ENCODE peak calls at places on chromosomes 12 and 14, in six cellular contexts. P is PC-3, O is left ventricle myocardium inferior, X is hepatocyte, R is heart right ventricle, D is suprapubic skin. E is an unnamed sample. For H3K4me1, the result is how much of the 10 kb centered on the place peaks cover.

GRCh38 chr14:67280506-67280905 is 39.3 kb downstream of the PALS1 start:
- DNase-seq in P (no peak), O (no peak), X (no peak), R (no peak), D (no peak), E (no peak)

GRCh38 chr12:25384038-25384953 is 133.6 kb upstream of the KRAS start:
- DNase-seq in P (no peak), O (no peak), X (peak), R (no peak), D (no peak), E (no peak)

GRCh38 chr12:19847294-19848059 is 408.2 kb downstream of the AEBP2 start:
- DNase-seq in P (no peak), O (peak), X (no peak), R (peak), D (no peak), E (no peak)

GRCh38 chr12:87756111-87756510 is 273.1 kb downstream of the C12orf50 start:
- DNase-seq in P (peak), O (no peak), X (peak), R (no peak), D (no peak), E (peak)

GRCh38 chr12:52788111-52788875 is 7.6 kb downstream of the KRT3 start:
- DNase-seq in P (no peak), O (no peak), X (no peak), R (no peak), D (no peak), E (no peak)

GRCh38 chr12:24997970-24998582 is 49.2 kb upstream of the BCAT1 start:
- DNase-seq in P (no peak), O (no peak), X (no peak), R (no peak), D (no peak), E (no peak)

GRCh38 chr12:114339626-114340025 is 66.3 kb downstream of the TBX5 start:
- DNase-seq in P (peak), O (no peak), X (no peak), R (no peak), D (no peak), E (no peak)

GRCh38 chr12:54935235-54935951 is 49.2 kb downstream of the TESPA1 start:
- DNase-seq in P (peak), O (no peak), X (peak), R (no peak), D (no peak), E (no peak)

GRCh38 chr14:92680781-92681650 is 67.4 kb downstream of the LGMN start:
- DNase-seq in P (peak), O (peak), X (peak), R (peak), D (no peak), E (peak)

GRCh38 chr12:120697344-120697743 is 10.4 kb downstream of the MLEC start:
- DNase-seq in P (no peak), O (no peak), X (no peak), R (no peak), D (no peak), E (no peak)

GRCh38 chr12:128807161-128807724 is 16.5 kb downstream of the SLC15A4 start:
- DNase-seq in P (no peak), O (no peak), X (no peak), R (no peak), D (peak), E (no peak)

GRCh38 chr14:95303107-95303506 is 16.6 kb downstream of the CLMN start:
- DNase-seq in P (no peak), O (no peak), X (no peak), R (no peak), D (no peak), E (no peak)

GRCh38 chr12:18919826-18920511 is 182.1 kb downstream of the CAPZA3 start:
- DNase-seq in P (no peak), O (no peak), X (peak), R (no peak), D (no peak), E (no peak)

GRCh38 chr14:81153187-81153586 is 67.6 kb downstream of the GTF2A1 start:
- DNase-seq in P (no peak), O (no peak), X (no peak), R (no peak), D (no peak), E (no peak)

GRCh38 chr14:65168840-65169239 is 66.5 kb upstream of the MAX start:
- DNase-seq in P (peak), O (no peak), X (no peak), R (no peak), D (no peak), E (peak)

GRCh38 chr14:91332448-91333059 is 85.1 kb downstream of the CCDC88C start:
- DNase-seq in P (no peak), O (no peak), X (peak), R (no peak), D (no peak), E (no peak)

GRCh38 chr12:112122823-112123690 is 2.3 kb upstream of the TRAFD1 start:
- DNase-seq in P (no peak), O (no peak), X (peak), R (no peak), D (no peak), E (peak)

GRCh38 chr12:103801709-103802585 is 39.1 kb downstream of the NT5DC3 start:
- DNase-seq in P (peak), O (no peak), X (no peak), R (no peak), D (no peak), E (peak)

GRCh38 chr12:1634590-1635191 is 5.7 kb downstream of the WNT5B start:
- DNase-seq in P (peak), O (peak), X (peak), R (peak), D (peak), E (peak)

GRCh38 chr12:57899010-57899662 is 42.2 kb upstream of the ATP23 start:
- DNase-seq in P (peak), O (peak), X (no peak), R (peak), D (no peak), E (no peak)

GRCh38 chr14:56474419-56475022 is 105.1 kb upstream of the TMEM260 start:
- DNase-seq in P (peak), O (no peak), X (peak), R (no peak), D (no peak), E (peak)

GRCh38 chr14:21668377-21668776 is 5.2 kb downstream of the OR4E1 start:
- DNase-seq in P (peak), O (no peak), X (peak), R (no peak), D (no peak), E (no peak)

GRCh38 chr12:66132408-66132807 is 1.9 kb upstream of the LLPH start:
- DNase-seq in P (peak), O (no peak), X (peak), R (no peak), D (no peak), E (peak)

GRCh38 chr14:65847065-65847847 is 434.7 kb downstream of the FUT8 start:
- DNase-seq in P (no peak), O (no peak), X (no peak), R (no peak), D (no peak), E (no peak)

GRCh38 chr14:57865450-57866198 is at the start of gene SLC35F4:
- DNase-seq in P (no peak), O (no peak), X (peak), R (no peak), D (no peak), E (peak)

GRCh38 chr14:53391156-53391555 is 238.0 kb upstream of the DDHD1 start:
- DNase-seq in P (peak), O (no peak), X (no peak), R (no peak), D (no peak), E (peak)

GRCh38 chr12:104414581-104415305 is 42.0 kb upstream of the CHST11 start:
- DNase-seq in P (no peak), O (no peak), X (no peak), R (no peak), D (no peak), E (no peak)

GRCh38 chr12:59084758-59085383 is 164.6 kb upstream of the LRIG3 start:
- DNase-seq in P (no peak), O (no peak), X (peak), R (no peak), D (peak), E (peak)

GRCh38 chr14:72737560-72737943 is 156.3 kb downstream of the DPF3 start:
- DNase-seq in P (no peak), O (no peak), X (no peak), R (no peak), D (no peak), E (no peak)

GRCh38 chr12:54565658-54566552 is 16.5 kb downstream of the PDE1B start:
- DNase-seq in P (no peak), O (no peak), X (no peak), R (no peak), D (no peak), E (no peak)

GRCh38 chr14:102503576-102504224 is 5.9 kb downstream of the ANKRD9 start:
- DNase-seq in P (peak), O (no peak), X (peak), R (peak), D (no peak), E (no peak)

GRCh38 chr14:77498984-77499527 is 440 bp upstream of the ISM2 start:
- DNase-seq in P (no peak), O (no peak), X (no peak), R (no peak), D (no peak), E (no peak)

GRCh38 chr12:70240677-70241076 is 2.6 kb upstream of the CNOT2 start:
- DNase-seq in P (no peak), O (no peak), X (no peak), R (no peak), D (no peak), E (no peak)

GRCh38 chr14:90381011-90381790 is 15.6 kb upstream of the CALM1 start:
- DNase-seq in P (no peak), O (no peak), X (peak), R (peak), D (no peak), E (peak)

GRCh38 chr12:104622942-104623341 is 166.2 kb downstream of the CHST11 start:
- DNase-seq in P (no peak), O (no peak), X (no peak), R (no peak), D (no peak), E (no peak)

GRCh38 chr12:47811581-47812484 is 7.9 kb downstream of the HDAC7 start:
- DNase-seq in P (no peak), O (peak), X (no peak), R (peak), D (no peak), E (peak)

GRCh38 chr14:73209943-73210342 is 27.4 kb upstream of the PAPLN start:
- DNase-seq in P (peak), O (no peak), X (no peak), R (no peak), D (no peak), E (no peak)

GRCh38 chr12:26092706-26093105 is 32.1 kb downstream of the BHLHE41 start:
- DNase-seq in P (no peak), O (no peak), X (no peak), R (no peak), D (no peak), E (no peak)

GRCh38 chr12:124327362-124328043 is 32.6 kb downstream of the RFLNA start:
- DNase-seq in P (no peak), O (peak), X (no peak), R (no peak), D (no peak), E (no peak)

GRCh38 chr12:94898388-94898787 is 105.1 kb downstream of the NDUFA12 start:
- DNase-seq in P (peak), O (no peak), X (no peak), R (no peak), D (no peak), E (peak)
- TF ChIP-seq CTCF in P (peak), O (peak), X (peak), R (peak), D (no peak), E (peak)

GRCh38 chr14:69694730-69695663 is 71.9 kb upstream of the SRSF5 start:
- DNase-seq in P (no peak), O (no peak), X (no peak), R (no peak), D (no peak), E (no peak)

GRCh38 chr14:69693823-69694729 is 72.9 kb upstream of the SRSF5 start:
- DNase-seq in P (no peak), O (no peak), X (peak), R (no peak), D (no peak), E (no peak)

GRCh38 chr14:69698572-69698971 is 68.4 kb upstream of the SRSF5 start:
- DNase-seq in P (no peak), O (no peak), X (no peak), R (no peak), D (no peak), E (no peak)

GRCh38 chr14:69695664-69696527 is 71.0 kb upstream of the SRSF5 start:
- DNase-seq in P (no peak), O (no peak), X (no peak), R (no peak), D (no peak), E (peak)

DNA sequence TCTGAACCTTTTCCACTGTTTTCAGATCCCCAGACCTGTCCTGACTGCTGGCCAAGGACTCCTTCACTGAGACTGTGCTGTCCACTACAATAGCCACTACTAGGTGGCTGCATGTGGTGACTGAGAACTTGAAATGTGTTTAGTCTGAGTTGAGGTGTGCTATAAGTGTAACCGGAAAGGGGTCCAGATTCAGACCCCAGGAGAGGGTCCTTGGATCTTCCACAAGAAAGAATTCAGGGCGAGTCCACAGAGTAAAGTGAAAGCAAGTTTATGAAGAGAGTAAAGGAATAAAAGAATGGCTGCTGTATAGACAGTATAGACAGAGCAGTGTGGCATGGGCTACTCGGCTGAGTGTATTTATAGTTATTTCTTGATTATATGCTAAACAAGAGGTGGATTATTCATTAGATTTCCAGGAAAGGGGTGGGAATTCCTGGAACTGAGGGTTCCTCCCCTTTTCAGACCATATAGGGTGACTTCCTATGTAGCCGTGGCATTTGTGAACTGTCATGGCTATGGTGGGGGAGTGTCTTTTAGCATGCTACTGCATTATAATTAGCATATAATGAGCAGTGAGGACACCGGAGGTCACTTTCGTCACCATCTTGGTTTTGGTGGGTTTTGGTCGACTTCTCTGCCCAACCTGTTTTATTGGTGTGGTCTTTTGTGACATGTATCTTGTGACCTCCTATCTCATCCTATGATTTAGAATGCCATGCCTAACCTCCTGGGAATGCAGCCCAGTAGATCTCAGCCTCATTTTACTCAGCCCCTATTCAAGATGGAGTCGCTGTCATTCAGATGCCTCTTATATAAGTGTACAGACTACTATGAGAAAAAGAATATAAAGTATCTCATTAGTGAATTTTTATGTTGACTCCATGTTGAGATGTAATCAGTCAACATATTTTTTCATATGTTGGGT is 70.0 kb upstream of the SRSF5 start:
- DNase-seq in P (no peak), O (no peak), X (no peak), R (no peak), D (no peak), E (no peak)
- H3K4me1 ChIP-seq in P (under half), O (half or more), X (half or more), R (half or more), D (half or more), E (half or more)

DNA sequence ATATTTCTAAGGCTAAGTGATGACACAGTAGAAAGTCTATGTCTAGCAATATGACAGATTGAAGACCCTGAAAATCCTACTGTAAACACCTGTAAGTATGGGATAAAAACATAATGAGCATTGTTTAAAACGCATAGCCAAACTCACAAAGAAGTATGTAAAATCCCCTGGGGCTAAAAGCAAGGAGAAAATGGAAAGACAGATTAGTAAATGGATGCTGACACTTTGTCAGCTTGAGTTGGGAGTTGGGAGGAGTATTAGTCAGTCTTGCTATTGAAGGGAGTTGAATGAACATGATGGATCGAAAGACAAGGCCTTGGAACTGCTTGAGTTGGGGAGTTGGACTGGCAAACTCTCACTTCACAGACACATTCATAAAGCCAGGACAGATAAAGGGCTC is 79.0 kb upstream of the PRKD1 start:
- DNase-seq in P (no peak), O (no peak), X (no peak), R (no peak), D (no peak), E (peak)
- H3K4me3 ChIP-seq in P (no peak), O (no peak), X (no peak), R (no peak), D (no peak), E (no peak)

GRCh38 chr14:23588884-23589598 is 10.5 kb upstream of the JPH4 start:
- DNase-seq in P (peak), O (peak), X (peak), R (peak), D (peak), E (peak)
- TF ChIP-seq CTCF in P (peak), O (peak), X (peak), R (peak), D (peak), E (peak)